ENCODE peak calls at places on chromosomes 5 and 9, in four cellular contexts. Z, E, I and J are unnamed samples.
A peak's percentile ranks its signal among the peaks of the same experiment; 100 is the strongest.

GRCh38 chr5:157519579-157520253 is 55.9 kb downstream of the ADAM19 start:
- DNase-seq in I (no peak), E (no peak), Z (no peak), J (no peak)

GRCh38 chr5:169701910-169702451 is 64.9 kb downstream of the DOCK2 start:
- DNase-seq in E (no peak), Z (no peak), I (no peak), J (no peak)

GRCh38 chr9:109418827-109419226 is 79.3 kb downstream of the PTPN3 start:
- DNase-seq in Z (no peak), E (no peak), I (no peak), J (no peak)

GRCh38 chr9:70438341-70438924 is 24.0 kb upstream of the KLF9 start:
- DNase-seq in E (peak; percentile 68), I (no peak), Z (no peak), J (peak; percentile 71)

GRCh38 chr5:89457411-89458329 is 574.7 kb upstream of the MEF2C start:
- DNase-seq in E (peak; percentile 86), I (no peak), Z (no peak), J (peak; percentile 3)

GRCh38 chr5:140734354-140734753 is 34.1 kb downstream of the ZMAT2 start:
- DNase-seq in E (no peak), I (no peak), Z (no peak), J (no peak)

GRCh38 chr9:130045657-130046450 is 2.9 kb upstream of the FNBP1 start:
- DNase-seq in E (no peak), I (no peak), Z (no peak), J (no peak)

GRCh38 chr5:135319928-135320606 is 79.0 kb downstream of the MACROH2A1 start:
- DNase-seq in E (no peak), I (no peak), Z (no peak), J (no peak)

GRCh38 chr5:78526049-78526525 is 122.5 kb downstream of the LHFPL2 start:
- DNase-seq in Z (no peak), E (no peak), I (no peak), J (no peak)

DNA sequence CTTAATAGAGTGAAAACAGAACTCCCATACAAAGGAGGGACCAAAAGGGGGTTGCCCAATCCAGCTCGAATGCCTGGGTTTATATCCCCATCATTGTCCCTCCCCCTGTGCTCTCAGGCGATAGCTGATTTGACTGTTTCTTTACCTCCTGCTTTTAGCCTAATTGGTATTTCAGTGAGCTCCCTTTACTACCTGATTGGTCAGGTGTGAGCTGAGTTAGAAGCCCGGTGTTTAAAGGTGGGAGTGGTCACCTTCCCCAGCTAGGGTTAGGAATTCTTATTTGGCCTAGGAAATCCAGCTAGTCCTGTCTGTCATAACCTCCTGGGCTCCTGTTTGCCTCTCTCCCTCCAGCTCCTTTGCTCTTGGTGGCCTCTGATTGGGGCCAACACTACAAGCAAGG is 53.5 kb upstream of the RPL26L1 start:
- DNase-seq in Z (no peak), E (no peak), I (no peak), J (no peak)
- TF ChIP-seq POLR2A in Z (no peak), E (no peak), I (no peak), J (no peak)

GRCh38 chr5:65480306-65480865 is 1.3 kb downstream of the ADAMTS6 start:
- DNase-seq in I (peak; percentile 87), E (no peak), Z (no peak), J (peak; percentile 84)

GRCh38 chr5:65481171-65481575 is 547 bp downstream of the ADAMTS6 start:
- DNase-seq in I (no peak), Z (no peak), E (no peak), J (no peak)

GRCh38 chr5:65482280-65482726 is 583 bp upstream of the ADAMTS6 start:
- DNase-seq in E (no peak), Z (no peak), I (no peak), J (no peak)

GRCh38 chr5:65482727-65483473 is 1.2 kb upstream of the ADAMTS6 start:
- DNase-seq in E (no peak), Z (no peak), I (no peak), J (peak; percentile 38)

GRCh38 chr5:65481635-65482271 is at the start of gene ADAMTS6:
- DNase-seq in Z (peak; percentile 31), I (peak; percentile 96), E (peak; percentile 43), J (peak; percentile 95)
- TF ChIP-seq POLR2A in Z (peak; percentile 23), I (peak; percentile 63), E (no peak), J (peak; percentile 8)

DNA sequence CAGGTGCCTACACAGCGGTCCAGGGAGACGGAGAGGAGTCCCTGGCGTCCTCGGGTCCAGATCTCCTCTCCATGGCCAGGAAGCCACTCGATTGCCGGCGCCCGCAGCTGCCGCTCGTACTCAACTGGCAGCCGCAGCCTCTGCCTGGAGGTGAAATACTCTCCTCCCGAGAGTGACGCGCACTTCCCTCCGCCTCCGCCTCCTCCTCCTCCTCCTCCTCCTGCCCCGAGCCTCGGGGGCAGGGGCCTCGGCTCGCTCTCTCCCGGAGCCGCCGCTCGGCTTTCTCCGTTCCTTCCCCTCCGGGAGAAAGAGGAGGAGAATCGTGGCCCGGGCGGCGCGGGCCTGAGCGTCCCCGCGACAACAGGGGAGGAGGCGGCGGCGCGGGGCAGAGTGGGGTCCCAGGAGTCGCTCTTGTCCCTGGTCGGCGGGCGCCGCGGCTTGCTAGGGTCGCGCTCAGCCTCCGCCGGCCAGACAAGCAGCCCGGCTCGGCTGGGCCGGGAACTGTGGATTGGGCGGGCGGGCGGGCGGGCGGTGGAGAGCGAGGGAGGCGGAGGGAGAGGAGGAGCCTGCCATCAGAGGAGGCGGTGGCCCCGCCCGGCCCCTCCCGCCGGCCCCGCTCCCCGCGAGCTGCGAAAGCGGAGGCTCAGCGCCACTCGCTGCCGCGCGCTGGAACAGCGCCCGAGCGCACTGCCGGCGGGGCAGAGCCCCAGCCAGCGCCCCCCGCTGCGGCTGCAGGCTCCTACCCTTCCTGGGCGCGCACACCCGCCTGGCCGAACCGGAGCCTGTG is at the start of gene CEMIP2:
- DNase-seq in Z (peak; percentile 72), E (peak; percentile 62), I (peak; percentile 96), J (peak; percentile 93)
- TF ChIP-seq POLR2A in Z (no peak), E (peak; percentile 42), I (peak; percentile 97), J (peak; percentile 87)

DNA sequence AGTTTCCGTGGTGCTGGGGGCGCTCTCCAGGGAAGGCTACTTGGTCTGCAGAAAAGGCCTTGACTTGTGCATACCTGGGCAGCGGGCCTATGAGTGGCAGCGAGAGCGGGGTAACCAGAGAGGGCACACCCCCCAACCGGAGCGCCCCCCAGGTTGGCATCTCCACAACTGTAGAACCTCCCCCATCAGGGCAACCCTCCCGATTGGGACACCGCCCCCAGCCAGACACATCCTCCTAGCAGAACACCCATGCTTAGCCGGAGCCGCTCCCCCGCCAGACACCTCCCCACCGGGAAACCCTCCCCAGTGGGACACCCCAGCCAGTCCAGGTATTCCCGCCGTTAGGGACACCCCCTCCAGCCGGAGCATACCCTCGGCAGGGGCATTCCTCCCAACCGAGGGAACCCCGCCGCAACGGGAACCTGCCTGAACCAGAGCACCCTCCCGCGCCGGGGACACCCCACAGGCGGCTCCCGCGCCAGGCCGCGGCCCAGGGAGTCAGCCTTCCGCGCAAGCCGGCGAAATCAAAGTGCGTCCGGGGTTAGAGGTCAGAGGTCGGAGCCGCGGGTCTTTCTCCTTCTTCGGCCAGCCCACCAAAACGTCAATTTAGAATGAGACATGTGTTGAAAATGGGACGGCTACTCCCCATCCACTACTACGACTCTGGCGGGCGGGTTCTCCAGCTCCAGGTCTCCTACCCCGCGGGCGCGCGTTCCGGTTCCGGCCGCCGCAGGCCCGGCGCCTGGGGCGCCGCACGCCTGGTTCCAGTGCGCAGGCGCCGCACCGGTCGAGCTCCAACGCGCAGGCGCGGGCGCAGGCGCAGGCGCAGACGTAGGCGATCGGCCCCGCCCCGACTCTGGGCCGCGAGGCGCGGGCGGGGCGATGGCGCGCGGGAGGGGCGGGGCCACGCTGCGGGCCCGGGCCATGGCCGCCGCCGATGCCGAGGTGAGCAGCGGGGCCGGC is at the start of gene EHMT1:
- DNase-seq in I (peak; percentile 89), Z (peak; percentile 96), E (peak; percentile 50), J (peak; percentile 88)
- TF ChIP-seq POLR2A in I (peak; percentile 82), Z (peak; percentile 71), E (peak; percentile 55), J (peak; percentile 71)

GRCh38 chr9:76394023-76394895 is at the start of gene RFK:
- DNase-seq in I (peak; percentile 97), Z (peak; percentile 81), E (peak; percentile 82), J (peak; percentile 93)
- TF ChIP-seq POLR2A in I (peak; percentile 84), Z (peak; percentile 63), E (peak; percentile 54), J (peak; percentile 74)